ENCODE peak calls at places on chromosomes 6 and 20, in seven cellular contexts. V is heart right ventricle; T is Calu3; K is stimulated activated CD4-positive, alpha-beta T cell treated with anti-CD3 and anti-CD28 coated beads, Interleukin-12 subunit alpha, Interleukin-12 subunit beta, amount 100 ng/mL, for 4 hours; F is glutamatergic neuron; X is AG08395; O is AG20443. W is an unnamed sample.

GRCh38 chr20:57876163-57876562 is 166.3 kb upstream of the PMEPA1 start:
- DNase-seq in T (no peak), O (no peak), X (no peak), F (no peak), V (no peak), K (no peak), W (no peak)

GRCh38 chr6:73513496-73513854 is 7.4 kb downstream of the EEF1A1 start:
- DNase-seq in V (no peak), K (no peak), T (no peak), O (no peak), F (no peak), X (no peak), W (no peak)

GRCh38 chr6:88982720-88983119 is 19.3 kb upstream of the RNGTT start:
- DNase-seq in T (no peak), O (peak), F (no peak), X (peak), K (no peak), V (peak), W (peak)

GRCh38 chr20:33664762-33665144 is 2.0 kb upstream of the ACTL10 start:
- DNase-seq in O (no peak), T (no peak), F (no peak), X (no peak), V (no peak), K (no peak), W (no peak)

GRCh38 chr6:36432151-36432633 is 10.5 kb downstream of the PXT1 start:
- DNase-seq in T (no peak), V (no peak), O (peak), X (peak), K (no peak), F (no peak), W (no peak)

GRCh38 chr20:1619861-1620444 is at the start of gene SIRPB1:
- DNase-seq in O (no peak), V (no peak), K (no peak), X (peak), T (no peak), F (no peak), W (no peak)

GRCh38 chr6:154797857-154798256 is 64.6 kb downstream of the SCAF8 start:
- DNase-seq in T (no peak), X (no peak), V (no peak), K (no peak), F (no peak), O (no peak), W (no peak)

GRCh38 chr20:45044084-45044573 is 56.8 kb downstream of the KCNS1 start:
- DNase-seq in O (peak), K (no peak), F (no peak), T (peak), V (peak), X (peak), W (no peak)

GRCh38 chr20:24093666-24094065 is 105.1 kb upstream of the GGTLC1 start:
- DNase-seq in T (no peak), F (no peak), K (no peak), V (no peak), O (no peak), X (no peak), W (no peak)

GRCh38 chr20:62647521-62648317 is 5.4 kb downstream of the SLCO4A1 start:
- DNase-seq in T (no peak), F (no peak), K (no peak), X (no peak), V (no peak), O (no peak), W (peak)

GRCh38 chr6:153301602-153302001 is 170.5 kb upstream of the RGS17 start:
- DNase-seq in F (no peak), V (no peak), O (no peak), K (no peak), T (no peak), X (no peak), W (no peak)

GRCh38 chr6:116278853-116279231 is 888 bp downstream of the TSPYL1 start:
- DNase-seq in V (peak), X (no peak), F (no peak), T (no peak), K (no peak), O (no peak), W (peak)

GRCh38 chr6:18207949-18208348 is 52.7 kb downstream of the KDM1B start:
- DNase-seq in F (no peak), K (no peak), T (no peak), O (no peak), X (no peak), V (no peak), W (no peak)

GRCh38 chr20:19274412-19275015 is 62.1 kb downstream of the SLC24A3 start:
- DNase-seq in X (no peak), F (no peak), O (no peak), T (no peak), K (no peak), V (peak), W (peak)

GRCh38 chr6:45988635-45989034 is 27.0 kb downstream of the CLIC5 start:
- DNase-seq in T (no peak), K (no peak), X (no peak), O (no peak), F (no peak), V (peak), W (no peak)

GRCh38 chr6:56093776-56094175 is 153.6 kb downstream of the COL21A1 start:
- DNase-seq in V (no peak), K (no peak), O (no peak), X (no peak), T (no peak), F (no peak), W (no peak)

GRCh38 chr6:37589198-37589597 is 89.5 kb upstream of the CCDC167 start:
- DNase-seq in F (no peak), T (no peak), O (no peak), X (no peak), K (no peak), V (no peak), W (no peak)

GRCh38 chr6:51049983-51050877 is 231.6 kb downstream of the TFAP2B start:
- DNase-seq in T (no peak), O (no peak), K (no peak), F (no peak), X (no peak), V (no peak), W (no peak)

GRCh38 chr6:24775520-24776058 is 852 bp downstream of the GMNN start:
- DNase-seq in O (peak), V (no peak), X (peak), K (no peak), T (no peak), F (no peak), W (no peak)

GRCh38 chr6:37757381-37757780 is 59.7 kb upstream of the MDGA1 start:
- DNase-seq in V (no peak), T (no peak), F (no peak), O (no peak), X (no peak), K (no peak), W (no peak)

GRCh38 chr20:15890358-15890982 is 682.8 kb downstream of the KIF16B start:
- DNase-seq in V (no peak), T (no peak), K (no peak), O (no peak), F (no peak), X (no peak), W (no peak)

GRCh38 chr6:95431637-95432228 is 145.6 kb upstream of the MANEA start:
- DNase-seq in X (peak), T (peak), O (peak), K (peak), F (peak), V (no peak), W (no peak)

GRCh38 chr6:18654821-18655220 is 267.7 kb downstream of the RNF144B start:
- DNase-seq in X (no peak), O (no peak), V (no peak), K (no peak), T (no peak), F (no peak), W (no peak)

GRCh38 chr20:56409521-56409920 is 2.5 kb upstream of the CASS4 start:
- DNase-seq in V (no peak), T (no peak), K (no peak), X (no peak), F (no peak), O (no peak), W (no peak)

GRCh38 chr6:144725731-144726522 is 440.8 kb downstream of the UTRN start:
- DNase-seq in F (no peak), X (no peak), K (no peak), O (no peak), V (peak), T (no peak), W (no peak)

GRCh38 chr6:7052441-7052936 is 55.3 kb upstream of the RREB1 start:
- DNase-seq in X (peak), V (peak), K (peak), F (peak), T (peak), O (peak), W (peak)

GRCh38 chr6:45569210-45569945 is 191.6 kb upstream of the SUPT3H start:
- DNase-seq in K (no peak), V (no peak), O (peak), F (no peak), X (no peak), T (no peak), W (no peak)

GRCh38 chr6:121522771-121523386 is 87.4 kb downstream of the GJA1 start:
- DNase-seq in X (peak), O (peak), K (no peak), F (no peak), T (no peak), V (no peak), W (no peak)

GRCh38 chr6:99485395-99485773 is 29.8 kb downstream of the USP45 start:
- DNase-seq in O (no peak), T (no peak), K (no peak), F (no peak), X (no peak), V (no peak), W (no peak)

GRCh38 chr20:6693178-6693807 is 74.2 kb upstream of the BMP2 start:
- DNase-seq in F (no peak), T (no peak), O (no peak), X (no peak), K (no peak), V (no peak), W (no peak)